ENCODE peak calls at places on chromosomes 16 and 17, in eight cellular contexts. A is tibial nerve, Y is brain microvascular endothelial cell, K is AG09309, E is left ventricle myocardium inferior, N is colonic mucosa, B is cardiac muscle cell, R is lung. M is an unnamed sample.

GRCh38 chr16:86836503-86837125 is 258.3 kb downstream of the FOXL1 start:
- DNase-seq in K (peak), R (no peak), Y (peak), A (no peak), B (peak), E (no peak), N (no peak), M (no peak)

GRCh38 chr17:3913531-3914318 is 2.5 kb downstream of the P2RX1 start:
- DNase-seq in E (peak), N (peak), B (peak), A (peak), K (peak), Y (peak), R (peak), M (peak)

GRCh38 chr16:70789231-70789926 is 11.6 kb downstream of the VAC14 start:
- DNase-seq in B (peak), K (no peak), E (peak), R (no peak), A (peak), N (peak), Y (no peak), M (peak)

GRCh38 chr16:78984887-78985464 is 615.6 kb downstream of the MAF start:
- DNase-seq in K (no peak), Y (no peak), A (no peak), B (no peak), R (no peak), N (no peak), E (peak), M (peak)

GRCh38 chr17:19370493-19370960 is 7.8 kb upstream of the MAPK7 start:
- DNase-seq in K (no peak), B (peak), N (no peak), E (peak), Y (no peak), R (no peak), A (peak), M (peak)

GRCh38 chr17:78708510-78708973 is 73.5 kb downstream of the CYTH1 start:
- DNase-seq in A (peak), B (peak), Y (peak), N (peak), K (peak), R (peak), E (peak), M (peak)

GRCh38 chr17:74736423-74737298 is at the start of gene RAB37:
- DNase-seq in R (no peak), A (no peak), E (peak), B (peak), K (no peak), N (peak), Y (no peak), M (peak)

GRCh38 chr16:75921281-75921680 is 195.0 kb upstream of the CPHXL start:
- DNase-seq in Y (no peak), A (no peak), E (no peak), N (no peak), R (no peak), K (no peak), B (no peak), M (no peak)

GRCh38 chr17:45396496-45397205 is 36.0 kb downstream of the ARHGAP27 start:
- DNase-seq in R (no peak), A (no peak), Y (no peak), N (no peak), K (no peak), E (no peak), B (no peak), M (peak)

GRCh38 chr17:63592797-63593196 is 7.9 kb upstream of the TACO1 start:
- DNase-seq in R (no peak), Y (no peak), B (no peak), K (no peak), E (no peak), A (no peak), N (no peak), M (no peak)

GRCh38 chr16:28977703-28978641 is 3.4 kb downstream of the SPNS1 start:
- DNase-seq in A (no peak), N (peak), R (no peak), E (no peak), Y (no peak), K (no peak), B (no peak), M (no peak)

GRCh38 chr16:73848993-73849392 is 447.6 kb upstream of the PSMD7 start:
- DNase-seq in R (no peak), A (no peak), B (no peak), N (peak), E (no peak), Y (no peak), K (no peak), M (no peak)

GRCh38 chr16:65476556-65476955 is 354.7 kb upstream of the CDH11 start:
- DNase-seq in N (no peak), B (no peak), R (no peak), K (no peak), Y (no peak), A (no peak), E (no peak), M (no peak)

GRCh38 chr16:48609453-48610023 is 442 bp downstream of the N4BP1 start:
- DNase-seq in E (peak), K (no peak), Y (peak), N (peak), R (peak), A (no peak), B (peak), M (peak)

GRCh38 chr16:75238132-75238852 is 13.1 kb downstream of the BCAR1 start:
- DNase-seq in N (peak), E (peak), R (no peak), A (peak), Y (peak), B (peak), K (peak), M (peak)

GRCh38 chr17:63596856-63597557 is 3.7 kb upstream of the TACO1 start:
- DNase-seq in N (no peak), K (no peak), E (no peak), Y (no peak), A (no peak), R (no peak), B (no peak), M (no peak)

GRCh38 chr16:259226-259625 is 16.5 kb downstream of the RGS11 start:
- DNase-seq in R (no peak), K (no peak), N (no peak), E (no peak), A (no peak), Y (no peak), B (no peak), M (no peak)

GRCh38 chr17:60901806-60902205 is 224.2 kb downstream of the BCAS3 start:
- DNase-seq in A (no peak), B (peak), K (peak), R (no peak), E (no peak), Y (no peak), N (no peak), M (no peak)

GRCh38 chr17:30378191-30378796 is 433 bp upstream of the CPD start:
- DNase-seq in B (peak), K (no peak), R (no peak), Y (no peak), N (peak), A (no peak), E (peak), M (peak)

GRCh38 chr17:6910987-6911603 is 79.6 kb upstream of the TEKT1 start:
- DNase-seq in B (peak), K (no peak), E (no peak), R (no peak), A (no peak), Y (peak), N (no peak), M (no peak)

GRCh38 chr17:63622571-63623390 is 564 bp downstream of the MAP3K3 start:
- DNase-seq in B (peak), Y (peak), K (no peak), N (peak), R (peak), A (peak), E (peak), M (peak)

GRCh38 chr17:82696916-82697807 is 1.3 kb downstream of the RAB40B start:
- DNase-seq in K (no peak), R (no peak), E (no peak), B (no peak), A (no peak), N (no peak), Y (no peak), M (no peak)

GRCh38 chr16:82585675-82586074 is 41.1 kb upstream of the CDH13 start:
- DNase-seq in Y (peak), N (no peak), K (peak), E (no peak), B (peak), A (no peak), R (no peak), M (no peak)

GRCh38 chr16:17266606-17267313 is 204.0 kb downstream of the XYLT1 start:
- DNase-seq in R (no peak), A (no peak), N (peak), Y (no peak), E (no peak), K (no peak), B (no peak), M (peak)

GRCh38 chr16:89472711-89473075 is 17.7 kb downstream of the ANKRD11 start:
- DNase-seq in K (no peak), A (no peak), B (no peak), N (no peak), E (no peak), R (no peak), Y (no peak), M (no peak)

GRCh38 chr16:68406458-68407041 is 41.8 kb downstream of the SMPD3 start:
- DNase-seq in B (no peak), K (peak), E (no peak), N (no peak), Y (peak), A (no peak), R (no peak), M (no peak)

GRCh38 chr16:79050063-79050462 is 550.5 kb downstream of the MAF start:
- DNase-seq in K (no peak), B (no peak), E (no peak), Y (no peak), R (no peak), N (no peak), A (no peak), M (no peak)

GRCh38 chr17:44312396-44313104 is 4.1 kb downstream of the RUNDC3A start:
- DNase-seq in Y (no peak), R (no peak), B (no peak), A (no peak), K (no peak), E (no peak), N (no peak), M (no peak)

GRCh38 chr17:17096438-17097178 is 54.4 kb downstream of the MPRIP start:
- DNase-seq in R (no peak), Y (no peak), N (no peak), B (peak), K (peak), A (no peak), E (no peak), M (peak)

GRCh38 chr17:3990391-3991127 is 26.3 kb upstream of the ATP2A3 start:
- DNase-seq in B (no peak), N (no peak), E (no peak), Y (no peak), R (no peak), A (no peak), K (no peak), M (no peak)

GRCh38 chr17:81508639-81509047 is 4.0 kb downstream of the ACTG1 start:
- DNase-seq in R (no peak), A (no peak), K (no peak), N (no peak), Y (no peak), E (no peak), B (peak), M (no peak)

GRCh38 chr17:27247071-27247957 is 46.6 kb upstream of the WSB1 start:
- DNase-seq in Y (peak), E (peak), K (no peak), R (peak), A (peak), B (peak), N (peak), M (peak)

DNA sequence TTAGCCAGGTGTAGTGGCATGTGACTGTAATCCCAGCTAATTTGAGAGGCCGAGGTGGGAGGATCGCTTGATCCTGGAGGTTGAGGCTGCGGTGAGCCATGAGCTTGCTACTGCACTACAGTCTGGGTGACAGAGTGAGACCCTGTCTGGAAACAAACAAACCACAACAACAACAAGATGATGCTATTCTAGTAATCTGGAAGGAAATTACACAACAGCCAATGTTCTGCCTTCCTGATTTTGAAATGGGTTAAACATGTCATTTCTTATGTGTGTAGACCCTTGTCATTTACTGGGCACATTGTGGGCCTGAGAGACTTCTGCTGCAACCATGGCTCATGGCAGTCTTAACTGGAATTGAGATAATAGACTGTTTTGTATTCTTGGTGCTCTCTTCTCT is 5.9 kb downstream of the COQ7 start:
- DNase-seq in K (no peak), E (no peak), R (no peak), Y (no peak), N (no peak), A (no peak), B (no peak), M (no peak)
- H3K4me3 ChIP-seq in K (no peak), E (no peak), R (no peak), Y (no peak), N (no peak), A (no peak), B (no peak), M (no peak)

GRCh38 chr17:57984936-57985674 is 2.9 kb downstream of the VEZF1 start:
- DNase-seq in E (no peak), Y (no peak), R (no peak), K (no peak), N (no peak), B (no peak), A (no peak), M (no peak)

GRCh38 chr17:57980522-57980921 is 7.5 kb downstream of the VEZF1 start:
- DNase-seq in K (no peak), A (no peak), Y (no peak), B (no peak), R (no peak), E (no peak), N (no peak), M (no peak)

GRCh38 chr17:57983446-57983845 is 4.6 kb downstream of the VEZF1 start:
- DNase-seq in R (no peak), B (no peak), K (no peak), N (no peak), Y (no peak), E (no peak), A (no peak), M (no peak)

GRCh38 chr17:57984226-57984890 is 3.7 kb downstream of the VEZF1 start:
- DNase-seq in N (no peak), B (peak), K (peak), Y (no peak), A (no peak), R (no peak), E (no peak), M (no peak)

DNA sequence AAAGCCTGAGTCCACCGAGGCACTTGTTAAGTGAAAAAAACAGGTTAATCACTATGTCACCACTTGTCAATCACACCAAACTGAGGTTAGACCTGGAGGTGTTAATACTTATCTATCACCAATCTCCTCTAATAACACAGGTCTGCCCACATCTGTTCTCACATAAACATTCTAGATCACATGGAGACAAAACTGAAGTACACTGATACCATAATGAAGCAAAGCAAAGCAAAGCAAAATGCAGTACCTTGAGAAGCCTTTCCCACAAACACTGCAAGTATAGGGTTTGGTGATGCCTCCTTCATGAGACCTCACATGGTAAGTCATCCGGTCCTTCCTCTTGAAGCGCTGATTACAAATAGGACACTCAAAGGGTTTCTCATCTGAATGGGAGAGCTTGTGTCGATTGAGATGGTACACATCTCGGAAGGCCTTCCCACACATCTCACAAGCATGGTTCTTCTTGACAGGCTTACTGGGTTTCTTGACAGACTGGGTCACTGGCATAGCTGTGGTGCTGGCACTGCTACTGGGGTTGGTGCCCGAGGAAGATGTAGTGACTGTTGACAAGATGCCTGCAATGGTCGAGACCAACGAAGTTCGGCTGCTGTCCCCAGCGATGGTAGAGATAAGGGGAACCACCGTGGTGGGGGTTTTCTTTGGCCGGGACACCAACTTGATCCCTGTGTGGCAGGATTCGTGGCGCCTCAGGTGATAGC is 5.4 kb downstream of the VEZF1 start:
- DNase-seq in N (no peak), Y (no peak), K (no peak), A (no peak), E (no peak), B (no peak), R (no peak), M (peak)
- H3K4me3 ChIP-seq in N (no peak), Y (no peak), K (no peak), A (no peak), E (peak), B (no peak), R (no peak), M (peak)

GRCh38 chr17:50190278-50191069 is 11.0 kb downstream of the COL1A1 start:
- DNase-seq in Y (no peak), K (no peak), A (no peak), N (no peak), R (no peak), E (no peak), B (peak), M (no peak)

GRCh38 chr17:50192116-50192872 is 9.1 kb downstream of the COL1A1 start:
- DNase-seq in N (no peak), Y (no peak), K (no peak), B (peak), A (no peak), E (no peak), R (no peak), M (no peak)

GRCh38 chr17:50191070-50192045 is 10.1 kb downstream of the COL1A1 start:
- DNase-seq in R (no peak), B (peak), E (no peak), N (no peak), Y (no peak), A (no peak), K (no peak), M (no peak)

GRCh38 chr17:50194441-50195195 is 6.8 kb downstream of the COL1A1 start:
- DNase-seq in B (peak), K (no peak), A (no peak), E (no peak), R (no peak), Y (no peak), N (no peak), M (no peak)

DNA sequence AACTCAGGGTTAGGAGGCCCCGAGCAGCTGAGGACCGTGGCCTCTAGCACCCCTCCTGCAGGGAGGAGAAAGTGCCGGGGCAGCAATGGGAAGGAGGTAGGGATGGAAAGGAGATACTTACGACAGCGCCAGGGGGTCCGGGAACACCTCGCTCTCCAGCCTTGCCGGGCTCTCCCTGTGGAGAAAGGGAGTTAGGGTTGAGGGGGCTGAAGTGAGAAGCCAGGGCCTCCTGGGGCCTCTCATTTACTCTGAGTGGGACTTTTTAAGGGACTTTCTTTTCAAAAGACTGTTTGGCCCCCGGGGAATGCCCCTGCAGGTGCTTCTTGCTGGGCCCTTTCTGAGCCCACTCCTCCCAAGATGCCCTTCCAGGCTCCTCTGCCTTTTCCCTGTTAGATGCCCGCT is 8.6 kb downstream of the COL1A1 start:
- DNase-seq in N (no peak), Y (no peak), B (no peak), R (no peak), K (no peak), E (no peak), A (no peak), M (no peak)
- H3K4me3 ChIP-seq in N (no peak), Y (peak), B (no peak), R (no peak), K (peak), E (no peak), A (no peak), M (no peak)

GRCh38 chr17:2751482-2751881 is 2.0 kb upstream of the CCDC92B start:
- DNase-seq in B (no peak), N (no peak), R (no peak), A (no peak), K (no peak), Y (no peak), E (no peak), M (no peak)

GRCh38 chr17:2758870-2759269 is 9.4 kb upstream of the CCDC92B start:
- DNase-seq in B (no peak), A (no peak), K (no peak), R (no peak), Y (no peak), N (no peak), E (no peak), M (no peak)

GRCh38 chr17:2750721-2751120 is 1.3 kb upstream of the CCDC92B start:
- DNase-seq in N (no peak), R (no peak), Y (no peak), E (no peak), A (no peak), B (no peak), K (no peak), M (no peak)

GRCh38 chr17:2755941-2756724 is 6.7 kb upstream of the CCDC92B start:
- DNase-seq in N (no peak), E (no peak), B (no peak), K (no peak), A (no peak), Y (peak), R (no peak), M (no peak)
- H3K4me3 ChIP-seq in N (peak), E (peak), B (peak), K (no peak), A (peak), Y (no peak), R (no peak), M (peak)

GRCh38 chr17:37564252-37564651 is 45.0 kb downstream of the SYNRG start:
- DNase-seq in K (no peak), R (no peak), Y (no peak), A (no peak), B (no peak), N (no peak), E (no peak), M (no peak)
- H3K4me3 ChIP-seq in K (no peak), R (no peak), Y (no peak), A (no peak), B (no peak), N (no peak), E (no peak), M (no peak)

DNA sequence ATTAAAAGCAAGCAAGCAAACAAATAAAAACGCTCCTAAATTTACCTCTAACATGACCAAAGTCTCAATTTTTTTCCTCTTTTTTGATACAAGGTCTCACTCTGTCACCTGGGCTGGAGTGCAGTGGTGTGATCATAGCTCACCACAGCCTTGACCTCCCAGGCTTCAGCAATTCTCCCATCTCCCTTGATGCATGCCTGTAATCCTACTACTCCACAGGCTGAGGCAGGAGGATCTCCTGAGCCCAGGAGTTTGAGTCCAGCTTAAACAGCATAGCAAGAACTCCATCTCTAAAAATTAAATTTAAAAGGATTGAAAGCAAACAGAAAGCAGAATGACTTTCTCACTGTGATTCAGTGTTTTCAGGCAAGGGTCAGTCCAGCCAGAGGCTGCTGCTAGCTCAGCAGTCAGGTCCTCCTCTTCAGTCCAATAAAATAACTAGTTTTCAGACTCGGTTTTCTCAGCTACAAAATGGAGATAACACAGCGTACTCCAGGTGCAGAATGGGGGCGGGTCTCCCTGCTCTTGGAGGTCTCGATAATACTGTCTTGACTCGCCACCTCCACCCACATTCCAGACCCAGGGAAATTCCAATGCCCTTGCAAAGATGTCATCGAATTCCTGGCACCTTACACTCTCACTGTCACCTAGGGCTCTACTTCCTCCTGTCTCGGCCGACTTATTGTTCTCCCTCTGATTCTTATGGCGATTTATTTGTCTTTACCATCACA is 20.7 kb upstream of the MRTFB start:
- DNase-seq in Y (no peak), N (no peak), E (no peak), B (peak), R (no peak), K (no peak), A (no peak), M (no peak)
- H3K4me3 ChIP-seq in Y (no peak), N (no peak), E (no peak), B (no peak), R (no peak), K (no peak), A (no peak), M (no peak)

M was measured in psoas muscle.